ENCODE peak calls at places on chromosome 11, in five cellular contexts. U is heart left ventricle; P is glomerular endothelial cell; V is RCC 7860; E is stimulated activated CD4-positive, alpha-beta T cell treated with anti-CD3 and anti-CD28 coated beads, Interleukin-12 subunit alpha, Interleukin-12 subunit beta, amount 100 ng/mL, for 4 hours. G is an unnamed sample.

GRCh38 chr11:17405232-17406005 is 17.0 kb upstream of the KCNJ11 start:
- DNase-seq in U (peak), P (no peak), E (no peak), V (peak), G (peak)

GRCh38 chr11:30282289-30282631 is 40.6 kb upstream of the ARL14EP start:
- DNase-seq in U (no peak), P (no peak), E (no peak), V (no peak), G (no peak)

GRCh38 chr11:24593332-24593731 is 96.5 kb downstream of the LUZP2 start:
- DNase-seq in P (no peak), E (no peak), V (no peak), U (no peak), G (no peak)

GRCh38 chr11:108616549-108616948 is 23.0 kb upstream of the EXPH5 start:
- DNase-seq in U (no peak), E (no peak), P (peak), V (peak), G (no peak)

GRCh38 chr11:11148104-11148509 is 204.9 kb downstream of the CSNK2A3 start:
- DNase-seq in V (peak), E (no peak), P (no peak), U (peak), G (peak)

GRCh38 chr11:60887531-60887930 is 18.9 kb downstream of the PRPF19 start:
- DNase-seq in E (no peak), U (no peak), V (peak), P (no peak), G (no peak)

GRCh38 chr11:77559686-77560425 is 29.9 kb upstream of the AQP11 start:
- DNase-seq in E (no peak), P (peak), V (peak), U (no peak), G (no peak)

GRCh38 chr11:35276396-35276795 is 137.4 kb downstream of the CD44 start:
- DNase-seq in V (peak), U (no peak), P (no peak), E (no peak), G (no peak)

GRCh38 chr11:122853261-122853660 is 15.0 kb downstream of the CRTAM start:
- DNase-seq in E (no peak), P (no peak), V (no peak), U (no peak), G (no peak)

GRCh38 chr11:95182397-95182796 is 48.6 kb downstream of the SESN3 start:
- DNase-seq in E (no peak), U (no peak), V (no peak), P (no peak), G (no peak)

GRCh38 chr11:20042025-20042639 is 118.1 kb downstream of the DBX1 start:
- DNase-seq in E (no peak), U (no peak), P (no peak), V (peak), G (no peak)

GRCh38 chr11:23789938-23790371 is 706.9 kb upstream of the LUZP2 start:
- DNase-seq in E (no peak), V (peak), P (no peak), U (no peak), G (no peak)

GRCh38 chr11:63491614-63492372 is 826 bp upstream of the PLAAT5 start:
- DNase-seq in P (no peak), V (no peak), E (no peak), U (no peak), G (no peak)

GRCh38 chr11:10263929-10264328 is 30.1 kb downstream of the SBF2 start:
- DNase-seq in U (no peak), E (no peak), P (no peak), V (peak), G (no peak)

GRCh38 chr11:110473666-110474065 is 43.9 kb downstream of the FDX1 start:
- DNase-seq in P (no peak), U (no peak), V (no peak), E (no peak), G (no peak)